ENCODE peak calls at places on chromosome 17, in nine cellular contexts. Y is EH; L is mucosa of descending colon; C is cardiac septum; X is central memory CD4-positive, alpha-beta T cell; B is nucleus accumbens; H is DMS153; T is lung; U is iPS DF 6.9. O is an unnamed sample.

GRCh38 chr17:57195790-57196460 is 60.4 kb upstream of the MSI2 start:
- DNase-seq in Y (peak; percentile 6), L (no peak), C (no peak), X (no peak), B (no peak), H (no peak), T (no peak), U (no peak), O (peak; percentile 52)

GRCh38 chr17:55327225-55328088 is 62.7 kb downstream of the HLF start:
- DNase-seq in Y (peak; percentile 23), L (peak; percentile 35), C (no peak), X (no peak), B (no peak), H (no peak), T (no peak), U (no peak), O (no peak)

GRCh38 chr17:72640415-72641165 is 451.9 kb downstream of the SLC39A11 start:
- DNase-seq in Y (peak; percentile 11), L (peak; percentile 83), C (no peak), X (no peak), B (no peak), H (peak; percentile 33), T (no peak), U (no peak), O (no peak)

GRCh38 chr17:28878981-28879380 is 18.6 kb downstream of the FLOT2 start:
- DNase-seq in Y (peak; percentile 59), L (no peak), C (no peak), X (no peak), B (no peak), H (peak; percentile 2), T (no peak), U (no peak), O (peak; percentile 54)

GRCh38 chr17:39979021-39979660 is 1.5 kb upstream of the PSMD3 start:
- DNase-seq in Y (peak; percentile 93), L (no peak), C (no peak), X (no peak), B (no peak), H (no peak), T (no peak), U (no peak), O (peak; percentile 98)

GRCh38 chr17:60524463-60525346 is 1.3 kb downstream of the APPBP2 start:
- DNase-seq in Y (peak; percentile 35), L (no peak), C (no peak), X (no peak), B (no peak), H (no peak), T (no peak), U (no peak), O (peak; percentile 45)

GRCh38 chr17:8623591-8623990 is 6.9 kb downstream of the MYH10 start:
- DNase-seq in Y (peak; percentile 72), L (no peak), C (no peak), X (no peak), B (no peak), H (no peak), T (no peak), U (no peak), O (peak; percentile 67)

GRCh38 chr17:19812407-19812806 is 55.3 kb downstream of the ULK2 start:
- DNase-seq in Y (peak; percentile 37), L (no peak), C (no peak), X (peak; percentile 2), B (no peak), H (no peak), T (no peak), U (peak; percentile 5), O (no peak)